ENCODE peak calls at places on chromosome 1, in ten cellular contexts. Q, O, U, G, Z, W, E, M, H and X are unnamed samples.

GRCh38 chr1:212651521-212651920 is 43.0 kb downstream of the ATF3 start:
- DNase-seq in Q (no peak), O (no peak), U (no peak), G (no peak), Z (no peak), W (no peak), E (no peak), M (no peak), H (no peak), X (no peak)

GRCh38 chr1:110336300-110337039 is 2.7 kb upstream of the RBM15 start:
- DNase-seq in Q (no peak), O (no peak), U (no peak), G (no peak), Z (no peak), W (no peak), E (no peak), M (no peak), H (no peak), X (no peak)

GRCh38 chr1:226100436-226101347 is 38.2 kb downstream of the H3-3A start:
- DNase-seq in Q (no peak), O (peak), U (peak), G (peak), Z (no peak), W (no peak), E (peak), M (no peak), H (peak), X (no peak)

GRCh38 chr1:13916530-13916929 is 216.5 kb downstream of the PRDM2 start:
- DNase-seq in Q (no peak), O (no peak), U (no peak), G (no peak), Z (no peak), W (no peak), E (no peak), M (no peak), H (no peak), X (no peak)

GRCh38 chr1:198373376-198373775 is 167.1 kb downstream of the ATP6V1G3 start:
- DNase-seq in Q (peak), O (no peak), U (peak), G (no peak), Z (no peak), W (no peak), E (no peak), M (no peak), H (no peak), X (no peak)

GRCh38 chr1:202798260-202798659 is 10.0 kb downstream of the KDM5B start:
- DNase-seq in Q (no peak), O (no peak), U (no peak), G (no peak), Z (no peak), W (no peak), E (peak), M (no peak), H (no peak), X (peak)

GRCh38 chr1:165631403-165632151 is 543 bp downstream of the MGST3 start:
- DNase-seq in Q (peak), O (peak), U (peak), G (no peak), Z (peak), W (peak), E (peak), M (peak), H (peak), X (no peak)

GRCh38 chr1:152582647-152583046 is 2.3 kb upstream of the LCE3D start:
- DNase-seq in Q (no peak), O (no peak), U (no peak), G (no peak), Z (no peak), W (no peak), E (no peak), M (no peak), H (no peak), X (no peak)

GRCh38 chr1:89687254-89687653 is 54.3 kb downstream of the LRRC8C start:
- DNase-seq in Q (peak), O (no peak), U (no peak), G (no peak), Z (no peak), W (no peak), E (no peak), M (no peak), H (no peak), X (no peak)

GRCh38 chr1:205954819-205955404 is 11.7 kb upstream of the SLC26A9 start:
- DNase-seq in Q (no peak), O (no peak), U (no peak), G (no peak), Z (no peak), W (no peak), E (no peak), M (no peak), H (no peak), X (no peak)

GRCh38 chr1:110672001-110672752 is 2.6 kb downstream of the KCNA3 start:
- DNase-seq in Q (no peak), O (peak), U (peak), G (peak), Z (no peak), W (no peak), E (peak), M (no peak), H (peak), X (no peak)

GRCh38 chr1:153349363-153350340 is 1.0 kb upstream of the PGLYRP4 start:
- DNase-seq in Q (no peak), O (no peak), U (no peak), G (no peak), Z (no peak), W (no peak), E (no peak), M (no peak), H (no peak), X (peak)

GRCh38 chr1:1437033-1437903 is 1.8 kb downstream of the VWA1 start:
- DNase-seq in Q (no peak), O (no peak), U (no peak), G (no peak), Z (no peak), W (no peak), E (no peak), M (no peak), H (no peak), X (no peak)

GRCh38 chr1:172770081-172770480 is 111.2 kb downstream of the FASLG start:
- DNase-seq in Q (no peak), O (no peak), U (no peak), G (no peak), Z (no peak), W (no peak), E (no peak), M (no peak), H (no peak), X (no peak)

GRCh38 chr1:197437891-197438853 is 170.1 kb downstream of the CRB1 start:
- DNase-seq in Q (no peak), O (no peak), U (peak), G (no peak), Z (no peak), W (no peak), E (no peak), M (no peak), H (no peak), X (no peak)

GRCh38 chr1:155389831-155390230 is 69.1 kb downstream of the RUSC1 start:
- DNase-seq in Q (no peak), O (no peak), U (no peak), G (no peak), Z (no peak), W (no peak), E (no peak), M (no peak), H (no peak), X (no peak)

GRCh38 chr1:12618661-12619395 is 818 bp upstream of the DHRS3 start:
- DNase-seq in Q (no peak), O (peak), U (peak), G (peak), Z (peak), W (no peak), E (peak), M (peak), H (peak), X (peak)

GRCh38 chr1:39128959-39129358 is 75.5 kb upstream of the MACF1 start:
- DNase-seq in Q (no peak), O (no peak), U (no peak), G (no peak), Z (no peak), W (no peak), E (no peak), M (no peak), H (no peak), X (no peak)

GRCh38 chr1:9557624-9558023 is 18.4 kb downstream of the SLC25A33 start:
- DNase-seq in Q (no peak), O (no peak), U (no peak), G (no peak), Z (no peak), W (no peak), E (no peak), M (no peak), H (no peak), X (no peak)

GRCh38 chr1:71365451-71365850 is 284.6 kb upstream of the ZRANB2 start:
- DNase-seq in Q (no peak), O (no peak), U (peak), G (no peak), Z (no peak), W (no peak), E (no peak), M (no peak), H (no peak), X (no peak)

GRCh38 chr1:43522776-43523480 is 7.8 kb upstream of the PTPRF start:
- DNase-seq in Q (peak), O (no peak), U (peak), G (no peak), Z (peak), W (no peak), E (no peak), M (no peak), H (no peak), X (no peak)

GRCh38 chr1:31593770-31594632 is 17.7 kb downstream of the TINAGL1 start:
- DNase-seq in Q (no peak), O (peak), U (peak), G (no peak), Z (no peak), W (no peak), E (peak), M (peak), H (peak), X (no peak)

GRCh38 chr1:26340047-26340481 is 13.9 kb downstream of the CRYBG2 start:
- DNase-seq in Q (no peak), O (no peak), U (no peak), G (no peak), Z (no peak), W (no peak), E (no peak), M (no peak), H (no peak), X (no peak)

GRCh38 chr1:39632491-39633417 is 6.7 kb downstream of the HEYL start:
- DNase-seq in Q (no peak), O (no peak), U (peak), G (peak), Z (no peak), W (no peak), E (no peak), M (peak), H (no peak), X (no peak)

GRCh38 chr1:67752306-67752705 is 67.3 kb downstream of the GADD45A start:
- DNase-seq in Q (no peak), O (no peak), U (peak), G (no peak), Z (no peak), W (no peak), E (no peak), M (no peak), H (no peak), X (no peak)

GRCh38 chr1:243483084-243483845 is 227.4 kb downstream of the SDCCAG8 start:
- DNase-seq in Q (no peak), O (peak), U (no peak), G (peak), Z (no peak), W (no peak), E (no peak), M (no peak), H (peak), X (no peak)